ENCODE peak calls at places on chromosomes 1 and 21, in six cellular contexts. A is foreskin keratinocyte, D is pancreas, W is A549, O is H1, R is Peyer's patch. T is an unnamed sample.

GRCh38 chr1:97143236-97143882 is 421.8 kb downstream of the PTBP2 start:
- DNase-seq in W (no peak), R (no peak), D (no peak), A (peak; percentile 56), O (no peak), T (no peak)

GRCh38 chr1:119715542-119715941 is 3.8 kb downstream of the PHGDH start:
- DNase-seq in W (no peak), R (no peak), D (peak; percentile 41), A (no peak), O (no peak), T (no peak)

GRCh38 chr1:17412093-17412870 is 27.2 kb downstream of the RCC2 start:
- DNase-seq in D (no peak), A (no peak), R (no peak), W (no peak), O (no peak), T (no peak)

GRCh38 chr21:25772680-25773079 is 37.9 kb downstream of the GABPA start:
- DNase-seq in R (no peak), A (no peak), O (no peak), W (no peak), D (no peak), T (no peak)

GRCh38 chr1:44652445-44653106 is 21.7 kb downstream of the TMEM53 start:
- DNase-seq in A (no peak), O (peak; percentile 94), R (peak; percentile 85), D (peak; percentile 65), W (peak; percentile 65), T (no peak)

GRCh38 chr1:71232786-71233185 is 152.0 kb upstream of the ZRANB2 start:
- DNase-seq in O (no peak), W (no peak), R (no peak), D (no peak), A (no peak), T (no peak)

GRCh38 chr1:31413405-31414005 is 492 bp downstream of the SERINC2 start:
- DNase-seq in R (peak; percentile 93), A (no peak), D (peak; percentile 84), W (peak; percentile 25), O (peak; percentile 74), T (no peak)

GRCh38 chr1:18182518-18183160 is 75.0 kb downstream of the IGSF21 start:
- DNase-seq in R (no peak), O (no peak), A (peak; percentile 1), W (no peak), D (peak; percentile 22), T (no peak)

GRCh38 chr1:84939151-84939550 is 46.1 kb upstream of the LPAR3 start:
- DNase-seq in W (no peak), R (no peak), D (no peak), O (no peak), A (peak; percentile 24), T (no peak)

GRCh38 chr1:7644906-7645750 is 126.0 kb upstream of the VAMP3 start:
- DNase-seq in O (no peak), D (peak; percentile 49), R (peak; percentile 68), A (no peak), W (no peak), T (no peak)

GRCh38 chr21:42532466-42533181 is 19.0 kb downstream of the SLC37A1 start:
- DNase-seq in O (no peak), R (peak; percentile 71), D (peak; percentile 30), A (no peak), W (no peak), T (no peak)

GRCh38 chr21:25901580-25901979 is 166.8 kb downstream of the GABPA start:
- DNase-seq in O (no peak), R (no peak), D (no peak), A (no peak), W (no peak), T (no peak)

GRCh38 chr1:47184771-47185677 is 4.8 kb downstream of the PDZK1IP1 start:
- DNase-seq in W (no peak), A (no peak), R (no peak), D (no peak), O (no peak), T (no peak)

GRCh38 chr1:37474697-37475379 is 458 bp downstream of the ZC3H12A start:
- DNase-seq in A (no peak), O (no peak), W (no peak), R (peak; percentile 63), D (peak; percentile 41), T (no peak)

GRCh38 chr1:199422206-199422605 is 605.3 kb upstream of the NR5A2 start:
- DNase-seq in O (peak; percentile 45), W (no peak), A (peak; percentile 61), R (no peak), D (no peak), T (peak; percentile 3)

GRCh38 chr21:31732538-31732864 is 583 bp upstream of the SCAF4 start:
- DNase-seq in D (no peak), A (peak; percentile 76), W (no peak), O (no peak), R (no peak), T (no peak)

GRCh38 chr1:15483971-15484370 is 8.1 kb downstream of the CELA2B start:
- DNase-seq in A (no peak), R (no peak), W (no peak), D (no peak), O (no peak), T (no peak)

GRCh38 chr1:35707253-35708178 is 11.2 kb downstream of the C1orf216 start:
- DNase-seq in D (peak; percentile 37), W (no peak), R (peak; percentile 70), A (no peak), O (peak; percentile 79), T (no peak)

GRCh38 chr1:164771568-164772350 is 212.8 kb downstream of the PBX1 start:
- DNase-seq in R (peak; percentile 69), W (no peak), D (peak; percentile 53), O (no peak), A (peak; percentile 93), T (no peak)

GRCh38 chr1:183290628-183291027 is 104.6 kb downstream of the LAMC2 start:
- DNase-seq in A (no peak), D (no peak), W (no peak), R (no peak), O (no peak), T (no peak)

GRCh38 chr21:46110499-46111192 is 12.7 kb downstream of the COL6A2 start:
- DNase-seq in D (peak; percentile 7), R (peak; percentile 36), W (no peak), O (peak; percentile 52), A (no peak), T (no peak)

GRCh38 chr1:70674981-70675685 is 264.1 kb downstream of the CTH start:
- DNase-seq in W (no peak), D (no peak), A (no peak), O (no peak), R (no peak), T (no peak)

GRCh38 chr1:160191756-160192155 is 1.4 kb downstream of the CASQ1 start:
- DNase-seq in W (no peak), R (no peak), D (no peak), A (no peak), O (no peak), T (no peak)

GRCh38 chr1:100921110-100921706 is 25.3 kb downstream of the SLC30A7 start:
- DNase-seq in D (no peak), A (peak; percentile 27), O (no peak), R (no peak), W (peak; percentile 1), T (no peak)

DNA sequence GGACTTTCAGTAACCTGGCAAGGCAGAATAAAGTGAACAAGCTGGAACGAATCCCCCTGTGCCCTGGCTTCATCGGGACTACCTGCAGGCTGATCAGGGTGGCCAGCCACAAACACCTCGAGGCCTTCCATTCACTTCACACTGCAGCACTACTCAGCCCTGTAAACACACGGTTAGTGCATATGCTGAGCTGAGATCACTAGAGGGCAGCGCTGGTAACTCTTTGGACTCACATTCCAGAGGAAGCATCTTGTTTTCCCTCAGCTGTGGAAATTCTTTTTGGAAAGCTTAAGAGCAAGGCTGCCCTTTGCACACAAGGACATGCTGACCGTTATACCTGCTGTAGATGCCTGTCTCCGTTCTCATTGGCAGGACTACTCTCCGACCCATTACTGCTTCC is 32.1 kb downstream of the PCSK9 start:
- DNase-seq in O (no peak), D (no peak), A (peak; percentile 50), R (no peak), W (peak; percentile 44), T (no peak)
- TF ChIP-seq CTCF in O (peak; percentile 61), D (no peak), A (peak; percentile 62), R (peak; percentile 23), W (peak; percentile 40), T (peak; percentile 67)

DNA sequence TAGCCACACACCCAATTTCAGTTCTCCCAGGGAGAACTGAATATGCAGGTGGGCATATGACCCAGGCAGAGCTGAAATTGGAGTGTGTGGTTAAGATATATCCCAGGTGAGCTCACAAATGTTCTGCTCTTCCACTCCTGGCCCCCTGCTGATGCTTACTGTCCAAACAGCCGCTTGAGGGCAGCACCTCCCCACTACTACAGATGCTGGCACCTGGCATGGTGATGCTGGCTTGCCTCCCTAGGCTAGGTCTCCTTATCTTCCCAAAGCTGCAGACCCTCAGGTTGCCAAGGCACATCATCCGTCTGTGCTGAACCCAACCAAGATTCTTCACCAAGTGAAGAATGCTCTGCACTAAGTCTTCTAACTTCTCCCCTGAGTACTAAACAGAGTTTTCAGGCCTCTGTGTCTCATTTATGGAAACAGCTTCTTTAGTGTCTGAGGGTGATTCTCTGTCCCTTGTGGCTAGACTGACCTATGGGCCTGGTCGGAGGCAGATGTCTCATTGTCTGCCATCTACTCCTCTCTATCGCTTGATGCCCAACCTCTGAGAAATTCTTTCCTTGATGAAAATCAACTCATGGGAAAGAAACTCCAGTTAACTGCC is 27.2 kb downstream of the XCL1 start:
- DNase-seq in O (peak; percentile 82), A (peak; percentile 48), R (peak; percentile 84), D (peak; percentile 67), W (peak; percentile 45), T (no peak)
- TF ChIP-seq CTCF in O (peak; percentile 88), A (peak; percentile 89), R (peak; percentile 86), D (peak; percentile 63), W (peak; percentile 85), T (peak; percentile 81)

DNA sequence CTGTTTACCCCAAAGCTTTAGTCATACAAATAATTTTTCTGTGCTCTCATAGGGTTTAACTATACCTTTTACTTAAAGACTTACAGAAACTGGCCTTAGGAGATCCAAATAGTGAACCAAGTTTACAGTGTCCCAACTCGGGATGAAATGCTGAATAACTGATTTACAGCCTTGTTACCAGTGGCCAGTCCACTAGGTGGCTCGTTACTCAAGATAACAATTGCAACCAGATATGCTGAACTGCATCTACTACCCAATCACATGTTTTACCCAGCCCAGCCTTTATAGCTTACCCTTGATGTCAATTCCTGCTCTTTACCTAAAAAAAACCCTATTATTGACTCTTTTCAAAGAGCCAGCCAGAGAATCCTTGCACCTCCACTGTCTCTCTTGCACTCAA is 1148.8 kb upstream of the ADGRL4 start:
- DNase-seq in R (no peak), A (no peak), D (no peak), W (no peak), O (no peak), T (no peak)
- TF ChIP-seq CTCF in R (no peak), A (peak; percentile 31), D (no peak), W (no peak), O (peak; percentile 38), T (no peak)

DNA sequence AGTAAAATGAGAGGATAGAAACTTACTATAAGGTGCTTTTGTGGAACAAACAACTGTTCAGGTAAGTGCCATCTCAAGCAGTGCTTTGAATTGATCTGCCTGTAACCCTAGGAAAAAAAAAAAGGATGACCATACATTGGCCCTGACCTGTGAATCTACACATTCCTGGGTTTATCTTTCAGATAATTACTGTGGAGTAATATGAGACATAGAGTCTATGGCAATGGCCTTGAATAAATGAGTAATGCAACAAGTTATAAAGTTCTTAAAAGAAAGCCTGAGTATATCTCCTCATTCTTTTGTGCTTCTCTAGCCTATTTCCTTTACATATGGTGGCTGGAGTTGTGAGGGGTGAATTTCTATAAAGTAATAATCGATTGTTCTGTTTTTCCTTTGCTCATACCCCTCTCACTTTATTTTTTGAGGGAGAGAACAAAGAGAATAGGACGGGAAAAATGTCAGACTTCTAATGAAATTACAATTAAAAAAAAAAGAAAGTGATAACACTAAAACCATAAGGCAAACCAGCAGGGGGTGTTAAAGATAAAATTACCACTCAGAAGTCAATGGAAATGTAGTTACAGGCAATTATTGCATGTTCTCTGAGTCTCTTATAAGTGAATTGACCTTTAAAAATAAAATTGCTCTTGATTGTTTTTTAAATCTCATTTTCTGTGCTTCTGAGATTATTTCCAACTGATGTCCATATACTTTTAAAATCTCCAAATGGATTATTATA is 12.4 kb upstream of the ATP1A1 start:
- DNase-seq in O (no peak), R (no peak), D (no peak), W (no peak), A (no peak), T (no peak)
- TF ChIP-seq CTCF in O (no peak), R (peak; percentile 56), D (no peak), W (peak; percentile 16), A (peak; percentile 61), T (no peak)